ENCODE peak calls at places on chromosome X, in four cellular contexts. G is IMR-90, C is H1, S is neuronal stem cell. E is an unnamed sample.

GRCh38 chrX:22081475-22082092 is 49.5 kb downstream of the PHEX start:
- DNase-seq in C (peak), S (peak), G (peak), E (peak)

GRCh38 chrX:102833136-102833535 is 103.9 kb upstream of the RAB40AL start:
- DNase-seq in G (peak), S (no peak), C (no peak), E (no peak)

GRCh38 chrX:80747832-80748231 is 61.8 kb downstream of the BRWD3 start:
- DNase-seq in S (no peak), C (no peak), G (peak), E (no peak)

GRCh38 chrX:11665144-11666040 is at the start of gene ARHGAP6:
- DNase-seq in C (no peak), S (peak), G (peak), E (peak)

GRCh38 chrX:77442728-77443127 is 4.5 kb upstream of the FGF16 start:
- DNase-seq in C (no peak), G (peak), S (no peak), E (no peak)

GRCh38 chrX:153829549-153829798 is 870 bp downstream of the PDZD4 start:
- DNase-seq in C (no peak), G (no peak), S (no peak), E (no peak)

GRCh38 chrX:130789793-130790192 is 113.2 kb downstream of the ENOX2 start:
- DNase-seq in S (no peak), C (no peak), G (no peak), E (no peak)

GRCh38 chrX:115494133-115494532 is 66.8 kb upstream of the PLS3 start:
- DNase-seq in C (no peak), S (no peak), G (peak), E (no peak)

GRCh38 chrX:74179936-74180454 is 124.0 kb upstream of the ZCCHC13 start:
- DNase-seq in G (no peak), S (no peak), C (no peak), E (no peak)

GRCh38 chrX:33133320-33133719 is 78.0 kb downstream of the DMD start:
- DNase-seq in C (no peak), G (no peak), S (no peak), E (no peak)

GRCh38 chrX:12954981-12955380 is 19.9 kb upstream of the TMSB4X start:
- DNase-seq in G (no peak), S (no peak), C (no peak), E (no peak)
- H2BK120ac ChIP-seq in G (peak), S (no peak), C (no peak), E (no peak)

GRCh38 chrX:51440365-51440764 is 56.0 kb downstream of the NUDT11 start:
- DNase-seq in S (no peak), C (no peak), G (no peak), E (no peak)
- H2BK120ac ChIP-seq in S (no peak), C (no peak), G (no peak), E (no peak)

DNA sequence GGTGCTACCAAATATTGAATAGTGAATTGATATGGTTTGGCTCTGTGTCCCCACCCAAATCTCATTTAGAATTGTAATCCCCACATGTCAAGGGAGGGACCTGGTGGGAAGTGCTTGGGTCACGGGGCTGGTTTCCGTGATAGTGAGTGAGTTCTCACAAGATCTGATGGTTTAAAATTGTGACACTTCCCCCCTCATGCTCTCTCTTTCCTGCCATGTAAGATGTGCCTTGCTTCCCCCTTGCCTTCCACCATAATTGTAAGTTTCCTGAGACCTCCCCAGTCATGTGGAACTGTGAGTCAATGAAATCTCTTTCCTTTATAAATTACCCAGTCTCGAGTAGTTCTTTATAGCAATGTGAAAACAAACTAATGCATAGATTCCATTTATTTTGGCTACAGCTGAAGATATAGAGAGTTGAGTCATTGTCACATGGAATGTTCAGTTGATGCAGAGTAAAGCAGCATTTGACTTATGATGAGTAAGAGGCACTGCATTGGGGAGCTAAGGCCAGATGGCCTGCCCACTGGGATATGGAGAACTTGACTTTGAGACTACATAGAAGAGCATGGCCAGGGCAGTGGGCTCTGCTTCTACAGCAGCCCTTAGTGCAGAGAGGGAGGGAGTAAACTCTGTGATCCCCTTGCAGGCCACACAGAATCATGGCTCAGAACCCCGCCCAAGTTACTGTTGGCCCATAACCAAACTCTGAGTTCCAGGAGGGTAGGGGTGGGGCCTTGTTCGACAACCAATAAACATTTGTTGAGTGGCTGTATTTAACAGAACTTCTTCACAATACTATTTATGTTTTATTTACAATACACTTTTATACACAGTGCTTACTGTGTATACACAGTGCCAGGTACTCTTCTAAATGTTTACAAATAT is 34.2 kb downstream of the RAI2 start:
- DNase-seq in G (no peak), S (no peak), C (no peak), E (no peak)
- H2BK120ac ChIP-seq in G (no peak), S (no peak), C (no peak), E (no peak)

GRCh38 chrX:47145408-47146120 is 543 bp downstream of the RBM10 start:
- DNase-seq in G (no peak), C (no peak), S (no peak), E (no peak)
- H2BK120ac ChIP-seq in G (peak), C (no peak), S (no peak), E (no peak)

DNA sequence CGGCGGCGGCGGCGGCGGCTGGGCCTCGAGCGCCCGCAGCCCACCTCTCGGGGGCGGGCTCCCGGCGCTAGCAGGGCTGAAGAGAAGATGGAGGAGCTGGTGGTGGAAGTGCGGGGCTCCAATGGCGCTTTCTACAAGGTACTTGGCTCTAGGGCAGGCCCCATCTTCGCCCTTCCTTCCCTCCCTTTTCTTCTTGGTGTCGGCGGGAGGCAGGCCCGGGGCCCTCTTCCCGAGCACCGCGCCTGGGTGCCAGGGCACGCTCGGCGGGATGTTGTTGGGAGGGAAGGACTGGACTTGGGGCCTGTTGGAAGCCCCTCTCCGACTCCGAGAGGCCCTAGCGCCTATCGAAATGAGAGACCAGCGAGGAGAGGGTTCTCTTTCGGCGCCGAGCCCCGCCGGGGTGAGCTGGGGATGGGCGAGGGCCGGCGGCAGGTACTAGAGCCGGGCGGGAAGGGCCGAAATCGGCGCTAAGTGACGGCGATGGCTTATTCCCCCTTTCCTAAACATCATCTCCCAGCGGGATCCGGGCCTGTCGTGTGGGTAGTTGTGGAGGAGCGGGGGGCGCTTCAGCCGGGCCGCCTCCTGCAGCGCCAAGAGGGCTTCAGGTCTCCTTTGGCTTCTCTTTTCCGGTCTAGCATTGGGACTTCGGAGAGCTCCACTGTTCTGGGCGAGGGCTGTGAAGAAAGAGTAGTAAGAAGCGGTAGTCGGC is 528 bp downstream of the FMR1 start:
- DNase-seq in S (peak), C (no peak), G (peak), E (no peak)
- H2BK120ac ChIP-seq in S (no peak), C (no peak), G (no peak), E (no peak)

DNA sequence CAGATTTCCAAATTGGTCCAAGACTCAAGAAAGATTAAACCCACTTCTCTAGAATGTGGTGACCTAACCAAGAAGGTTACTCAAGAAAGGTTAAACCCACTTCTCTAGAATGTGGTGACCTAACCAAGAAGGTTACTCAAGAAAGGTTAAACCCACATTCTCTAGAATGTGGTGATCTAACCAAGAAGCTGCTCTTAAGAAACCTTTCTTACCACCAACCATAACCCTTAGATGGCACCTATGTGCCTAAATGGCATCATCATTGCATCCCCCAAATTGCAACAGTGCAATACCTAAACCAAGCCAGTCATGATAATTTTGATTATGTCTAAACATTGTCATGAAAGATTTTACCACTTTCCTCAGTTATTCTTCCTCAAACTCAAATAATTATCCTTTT is 49.2 kb downstream of the IDS start:
- DNase-seq in G (no peak), C (no peak), S (no peak), E (no peak)
- H2BK120ac ChIP-seq in G (no peak), C (no peak), S (no peak), E (no peak)